ENCODE peak calls at places on chromosomes 13 and 19, in ten cellular contexts. K, P, V, Q, C, L, O, S, U and T are unnamed samples.

GRCh38 chr13:31321457-31321856 is 121.7 kb downstream of the B3GLCT start:
- DNase-seq in K (no peak), P (no peak), V (no peak), Q (no peak), C (no peak), L (no peak), O (no peak), S (no peak), U (no peak), T (no peak)

GRCh38 chr13:71864094-71864980 is 2.7 kb downstream of the DACH1 start:
- DNase-seq in K (peak; percentile 70), P (peak; percentile 36), V (peak; percentile 42), Q (peak; percentile 71), C (peak; percentile 64), L (no peak), O (no peak), S (peak; percentile 69), U (peak; percentile 56), T (peak; percentile 65)

GRCh38 chr19:6873708-6874431 is 13.5 kb upstream of the ADGRE1 start:
- DNase-seq in K (no peak), P (no peak), V (no peak), Q (no peak), C (no peak), L (no peak), O (no peak), S (peak; percentile 11), U (no peak), T (no peak)

GRCh38 chr19:30450101-30450500 is 77.9 kb downstream of the ZNF536 start:
- DNase-seq in K (peak; percentile 23), P (peak; percentile 93), V (peak; percentile 2), Q (no peak), C (peak; percentile 31), L (no peak), O (no peak), S (no peak), U (peak; percentile 51), T (peak; percentile 47)

GRCh38 chr19:17205237-17206140 is 9.7 kb upstream of the USE1 start:
- DNase-seq in K (peak; percentile 57), P (no peak), V (peak; percentile 72), Q (peak; percentile 75), C (peak; percentile 78), L (no peak), O (peak; percentile 39), S (peak; percentile 86), U (peak; percentile 2), T (peak; percentile 78)

GRCh38 chr19:55830656-55831055 is 1.1 kb downstream of the NLRP11 start:
- DNase-seq in K (no peak), P (no peak), V (no peak), Q (no peak), C (no peak), L (no peak), O (no peak), S (no peak), U (no peak), T (no peak)

GRCh38 chr13:37534181-37534580 is 64.4 kb downstream of the POSTN start:
- DNase-seq in K (no peak), P (no peak), V (no peak), Q (no peak), C (no peak), L (no peak), O (no peak), S (no peak), U (no peak), T (no peak)

GRCh38 chr19:13401388-13401787 is 104.9 kb downstream of the CACNA1A start:
- DNase-seq in K (no peak), P (no peak), V (no peak), Q (no peak), C (no peak), L (no peak), O (no peak), S (no peak), U (no peak), T (no peak)

GRCh38 chr13:24505256-24505655 is 7.3 kb downstream of the PARP4 start:
- DNase-seq in K (no peak), P (no peak), V (no peak), Q (no peak), C (peak; percentile 10), L (no peak), O (no peak), S (no peak), U (no peak), T (no peak)

GRCh38 chr19:12788682-12789097 is 2.6 kb upstream of the JUNB start:
- DNase-seq in K (peak; percentile 58), P (peak; percentile 59), V (peak; percentile 73), Q (peak; percentile 92), C (peak; percentile 88), L (peak; percentile 84), O (no peak), S (peak; percentile 91), U (no peak), T (peak; percentile 93)

GRCh38 chr13:20401958-20402856 is 123.5 kb downstream of the CRYL1 start:
- DNase-seq in K (no peak), P (no peak), V (no peak), Q (no peak), C (no peak), L (no peak), O (no peak), S (no peak), U (no peak), T (no peak)

GRCh38 chr19:29845576-29846176 is 33.9 kb downstream of the CCNE1 start:
- DNase-seq in K (no peak), P (peak; percentile 68), V (peak; percentile 53), Q (peak; percentile 42), C (peak; percentile 13), L (no peak), O (no peak), S (peak; percentile 67), U (no peak), T (peak; percentile 33)

GRCh38 chr13:44732503-44733098 is 156.5 kb upstream of the TSC22D1 start:
- DNase-seq in K (peak; percentile 20), P (no peak), V (peak; percentile 52), Q (no peak), C (no peak), L (no peak), O (no peak), S (no peak), U (no peak), T (no peak)

GRCh38 chr13:74173822-74174221 is 39.6 kb upstream of the KLF12 start:
- DNase-seq in K (no peak), P (no peak), V (no peak), Q (no peak), C (no peak), L (no peak), O (no peak), S (no peak), U (no peak), T (no peak)

GRCh38 chr13:107817652-107818287 is 397.6 kb downstream of the LIG4 start:
- DNase-seq in K (no peak), P (no peak), V (no peak), Q (no peak), C (no peak), L (no peak), O (no peak), S (no peak), U (no peak), T (no peak)

GRCh38 chr13:104008571-104009435 is 942.6 kb upstream of the SLC10A2 start:
- DNase-seq in K (no peak), P (no peak), V (no peak), Q (no peak), C (no peak), L (no peak), O (no peak), S (no peak), U (no peak), T (no peak)

GRCh38 chr13:110225609-110226008 is 81.3 kb downstream of the COL4A1 start:
- DNase-seq in K (no peak), P (no peak), V (no peak), Q (no peak), C (no peak), L (no peak), O (no peak), S (no peak), U (no peak), T (no peak)

GRCh38 chr13:95636853-95637252 is 7.7 kb downstream of the DZIP1 start:
- DNase-seq in K (no peak), P (no peak), V (no peak), Q (no peak), C (no peak), L (no peak), O (no peak), S (no peak), U (no peak), T (no peak)

GRCh38 chr13:106612688-106613087 is 44.8 kb upstream of the ARGLU1 start:
- DNase-seq in K (no peak), P (no peak), V (peak; percentile 53), Q (peak; percentile 81), C (peak; percentile 46), L (no peak), O (no peak), S (peak; percentile 66), U (no peak), T (peak; percentile 74)

GRCh38 chr19:13964776-13965175 is 12.5 kb downstream of the DCAF15 start:
- DNase-seq in K (no peak), P (no peak), V (no peak), Q (no peak), C (no peak), L (no peak), O (no peak), S (no peak), U (no peak), T (no peak)

GRCh38 chr19:43941209-43941608 is 6.1 kb upstream of the ZNF45 start:
- DNase-seq in K (no peak), P (no peak), V (no peak), Q (no peak), C (no peak), L (no peak), O (no peak), S (no peak), U (no peak), T (no peak)

GRCh38 chr13:99322297-99323103 is 15.3 kb upstream of the GPR183 start:
- DNase-seq in K (no peak), P (no peak), V (no peak), Q (no peak), C (no peak), L (peak; percentile 85), O (no peak), S (no peak), U (no peak), T (no peak)

GRCh38 chr19:9673912-9674668 is 810 bp downstream of the ZNF562 start:
- DNase-seq in K (no peak), P (no peak), V (no peak), Q (no peak), C (no peak), L (peak; percentile 1), O (no peak), S (no peak), U (no peak), T (no peak)

GRCh38 chr13:64453831-64454230 is 2776.3 kb downstream of the PCDH9 start:
- DNase-seq in K (no peak), P (no peak), V (peak; percentile 27), Q (no peak), C (no peak), L (no peak), O (no peak), S (no peak), U (no peak), T (no peak)